ENCODE peak calls at places on chromosomes 6 and 20, in ten cellular contexts. C, Y, M, R, H, E, G, L, T and Z are unnamed samples.

GRCh38 chr20:1902188-1902587 is 7.0 kb downstream of the SIRPA start:
- DNase-seq in E (no peak), H (no peak), G (no peak), R (no peak), C (no peak), L (no peak), M (no peak), T (no peak), Y (no peak), Z (no peak)

GRCh38 chr6:140029551-140029950 is 655.1 kb upstream of the CITED2 start:
- DNase-seq in C (no peak), L (no peak), Y (no peak), M (no peak), E (no peak), R (no peak), G (no peak), T (no peak), H (no peak), Z (no peak)

GRCh38 chr6:41730531-41731436 is 4.6 kb downstream of the TFEB start:
- DNase-seq in G (no peak), Y (no peak), L (no peak), E (no peak), C (no peak), R (no peak), M (peak; percentile 36), T (peak; percentile 11), H (no peak), Z (no peak)

GRCh38 chr6:28583463-28583862 is 57.8 kb downstream of the GPX5 start:
- DNase-seq in C (no peak), Y (no peak), G (no peak), L (no peak), T (no peak), H (no peak), R (no peak), E (no peak), M (no peak), Z (no peak)

GRCh38 chr6:109306733-109307132 is 75.5 kb downstream of the CD164 start:
- DNase-seq in E (no peak), L (no peak), Y (no peak), C (no peak), H (no peak), T (no peak), M (no peak), R (no peak), G (no peak), Z (no peak)

GRCh38 chr6:136609878-136610706 is 59.9 kb upstream of the MAP7 start:
- DNase-seq in C (peak; percentile 100), H (peak; percentile 100), T (peak; percentile 98), M (peak; percentile 98), G (peak; percentile 83), Y (peak; percentile 98), R (no peak), E (no peak), L (peak; percentile 64), Z (peak; percentile 75)

GRCh38 chr6:63580704-63580961 is 8.4 kb downstream of the LOC128125822 start:
- DNase-seq in C (no peak), R (no peak), M (no peak), L (no peak), G (no peak), Y (no peak), H (no peak), T (no peak), E (no peak), Z (no peak)

GRCh38 chr6:121951918-121952379 is 447.5 kb upstream of the HSF2 start:
- DNase-seq in M (peak; percentile 84), C (peak; percentile 80), E (no peak), L (no peak), R (no peak), T (peak; percentile 85), Y (no peak), H (peak; percentile 90), G (no peak), Z (peak; percentile 5)

DNA sequence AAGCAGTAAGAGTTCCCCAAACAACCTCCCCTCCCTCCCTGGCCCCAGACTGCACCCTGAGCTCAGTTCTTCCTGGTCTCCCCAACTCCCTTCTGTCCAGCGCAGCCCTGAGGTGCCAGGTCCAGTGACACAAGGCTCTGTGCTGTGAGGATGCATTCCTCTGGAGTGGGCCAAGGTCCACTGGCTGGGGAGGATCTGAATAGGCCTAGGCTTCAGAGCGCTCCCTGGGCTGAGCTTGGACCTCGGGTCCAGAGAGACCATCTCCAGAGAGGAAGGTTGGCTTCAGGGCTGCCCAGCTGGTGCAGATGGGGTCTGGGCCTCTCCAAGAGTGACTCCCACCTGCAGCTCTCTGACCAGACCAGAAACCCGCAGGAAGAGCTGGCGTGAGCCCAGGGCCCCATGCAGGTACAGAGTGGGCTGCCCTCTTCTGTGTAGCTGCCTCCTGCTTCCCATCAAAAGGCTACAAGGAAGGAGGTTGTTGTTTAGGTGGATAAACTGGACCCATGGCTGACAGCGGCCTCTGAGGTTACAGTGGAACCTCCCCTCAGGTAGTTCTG is 52.3 kb upstream of the MLN start:
- DNase-seq in R (no peak), H (no peak), Y (no peak), L (no peak), C (no peak), G (no peak), T (no peak), E (no peak), M (no peak), Z (no peak)
- H3K4me2 ChIP-seq in R (no peak overlapping the region), H (no peak overlapping the region), Y (no peak overlapping the region), L (no peak overlapping the region), C (no peak overlapping the region), G (no peak overlapping the region), T (no peak overlapping the region), E (no peak overlapping the region), M (no peak overlapping the region), Z (no peak overlapping the region)

DNA sequence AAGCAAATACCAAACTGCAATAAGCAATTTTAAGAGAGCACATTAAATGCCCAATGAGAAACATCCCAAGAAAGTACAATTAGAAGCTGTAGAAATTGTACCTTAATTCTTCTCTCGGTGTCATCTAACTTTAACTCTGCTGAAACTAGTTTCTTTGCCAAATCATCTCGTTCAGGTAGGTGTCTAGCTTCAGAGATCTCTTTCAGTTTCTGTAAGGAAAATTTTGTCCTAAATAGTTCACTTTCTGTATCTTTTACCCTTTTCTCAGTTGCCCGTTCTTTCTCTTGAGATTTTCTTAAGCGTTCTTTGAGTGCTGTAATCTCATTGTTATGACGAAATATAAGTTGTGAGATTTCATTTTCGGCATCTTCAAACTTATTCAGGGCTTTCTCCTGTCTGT is 24.1 kb downstream of the LCA5 start:
- DNase-seq in Y (no peak), L (no peak), M (no peak), R (no peak), C (no peak), E (no peak), G (no peak), H (no peak), T (no peak), Z (no peak)
- H3K4me2 ChIP-seq in Y (no peak overlapping the region), L (no peak overlapping the region), M (no peak overlapping the region), R (no peak overlapping the region), C (no peak overlapping the region), E (no peak overlapping the region), G (no peak overlapping the region), H (no peak overlapping the region), T (no peak overlapping the region), Z (no peak overlapping the region)

GRCh38 chr6:10384064-10384317 is 30.9 kb downstream of the TFAP2A start:
- DNase-seq in C (no peak), G (no peak), R (no peak), H (no peak), Y (no peak), M (no peak), E (no peak), L (no peak), T (no peak), Z (no peak)

GRCh38 chr6:10382728-10383127 is 32.1 kb downstream of the TFAP2A start:
- DNase-seq in Y (no peak), L (no peak), C (no peak), M (no peak), E (no peak), T (no peak), R (no peak), H (no peak), G (no peak), Z (no peak)

GRCh38 chr6:10384333-10384718 is 30.5 kb downstream of the TFAP2A start:
- DNase-seq in R (no peak), G (no peak), E (no peak), L (no peak), C (no peak), Y (no peak), T (no peak), H (no peak), M (no peak), Z (no peak)

GRCh38 chr6:10382322-10382721 is 32.6 kb downstream of the TFAP2A start:
- DNase-seq in M (no peak), E (no peak), Y (no peak), C (no peak), T (no peak), R (no peak), G (no peak), L (no peak), H (no peak), Z (no peak)

GRCh38 chr6:10383312-10384063 is 31.4 kb downstream of the TFAP2A start:
- DNase-seq in H (no peak), C (no peak), R (no peak), M (no peak), L (peak; percentile 56), E (no peak), Y (peak; percentile 13), G (peak; percentile 56), T (no peak), Z (peak; percentile 69)
- H3K4me2 ChIP-seq in H (no peak overlapping the region), C (no peak overlapping the region), R (no peak overlapping the region), M (peak overlapping the region; percentile 37), L (peak overlapping the region; percentile 13), E (no peak overlapping the region), Y (peak overlapping the region; percentile 88), G (peak overlapping the region; percentile 86), T (no peak overlapping the region), Z (peak overlapping the region; percentile 86)

GRCh38 chr6:107106165-107106564 is 9.2 kb downstream of the BEND3 start:
- DNase-seq in H (no peak), G (no peak), T (no peak), R (no peak), Y (no peak), C (no peak), M (no peak), E (peak; percentile 13), L (peak; percentile 66), Z (no peak)

GRCh38 chr6:107110200-107110599 is 5.1 kb downstream of the BEND3 start:
- DNase-seq in E (peak; percentile 23), H (no peak), M (no peak), T (no peak), Y (no peak), G (no peak), R (peak; percentile 50), C (no peak), L (no peak), Z (no peak)

GRCh38 chr6:107105511-107106116 is 9.7 kb downstream of the BEND3 start:
- DNase-seq in Y (no peak), M (no peak), C (no peak), H (no peak), T (peak; percentile 25), G (no peak), R (no peak), L (no peak), E (no peak), Z (no peak)

GRCh38 chr6:107108201-107108890 is 7.0 kb downstream of the BEND3 start:
- DNase-seq in T (no peak), G (no peak), M (no peak), C (no peak), Y (no peak), H (peak; percentile 75), L (no peak), E (no peak), R (no peak), Z (no peak)

DNA sequence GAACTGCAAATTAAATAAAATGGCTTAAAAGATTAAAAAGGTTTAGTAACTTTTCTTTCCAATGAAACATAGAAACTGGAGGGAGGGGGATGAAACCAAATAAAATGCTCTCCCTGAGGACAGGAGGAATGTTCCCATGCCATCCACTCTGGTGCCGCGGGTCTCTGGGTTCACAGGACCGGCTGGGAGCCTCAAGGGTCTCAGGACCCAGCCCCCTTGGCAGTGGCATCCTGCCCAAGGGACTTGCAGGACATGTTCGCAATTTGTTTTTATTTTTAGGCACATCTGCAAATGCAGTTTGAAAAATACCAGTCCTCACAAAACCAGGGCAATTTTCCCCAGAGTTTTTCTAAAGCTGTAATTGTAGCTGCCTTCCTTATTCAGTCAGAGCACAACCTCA is 7.5 kb downstream of the BEND3 start:
- DNase-seq in L (no peak), G (no peak), Y (no peak), H (no peak), M (no peak), E (no peak), R (no peak), T (no peak), C (no peak), Z (no peak)
- H3K4me2 ChIP-seq in L (no peak overlapping the region), G (no peak overlapping the region), Y (no peak overlapping the region), H (no peak overlapping the region), M (no peak overlapping the region), E (no peak overlapping the region), R (no peak overlapping the region), T (no peak overlapping the region), C (no peak overlapping the region), Z (no peak overlapping the region)